ENCODE peak calls at places on chromosomes 4 and X, in eight cellular contexts. V, F, R, K, C, M, P and A are unnamed samples.

GRCh38 chr4:130722370-130722769 is 1626.4 kb downstream of the C4orf33 start:
- DNase-seq in M (no peak), F (no peak), V (no peak), K (no peak), P (no peak), R (no peak), C (no peak), A (no peak)

GRCh38 chr4:76984788-76985211 is 35.2 kb downstream of the SEPTIN11 start:
- DNase-seq in K (no peak), C (no peak), M (no peak), P (no peak), F (no peak), R (peak), V (no peak), A (no peak)

GRCh38 chr4:128718793-128719192 is 90.7 kb upstream of the JADE1 start:
- DNase-seq in V (no peak), F (no peak), C (no peak), R (no peak), P (no peak), K (no peak), M (no peak), A (no peak)

GRCh38 chr4:67134616-67135015 is 410.7 kb downstream of the CENPC start:
- DNase-seq in M (no peak), K (no peak), R (no peak), F (no peak), P (no peak), C (no peak), V (no peak), A (no peak)

GRCh38 chr4:93396274-93396673 is 432.3 kb upstream of the ATOH1 start:
- DNase-seq in M (no peak), R (no peak), V (no peak), F (no peak), K (no peak), P (no peak), C (no peak), A (no peak)

GRCh38 chr4:145281946-145282345 is 101.6 kb upstream of the OTUD4 start:
- DNase-seq in F (no peak), P (no peak), K (no peak), C (no peak), V (no peak), R (no peak), M (no peak), A (no peak)

GRCh38 chr4:53089940-53090729 is 228.0 kb downstream of the RASL11B start:
- DNase-seq in K (no peak), M (no peak), R (no peak), C (no peak), V (no peak), F (no peak), P (no peak), A (no peak)

GRCh38 chr4:139934336-139934735 is 219.6 kb downstream of the MAML3 start:
- DNase-seq in K (no peak), M (no peak), F (no peak), V (no peak), R (no peak), P (no peak), C (no peak), A (peak)

GRCh38 chr4:7067147-7067522 is 729 bp downstream of the GRPEL1 start:
- DNase-seq in V (peak), P (peak), F (no peak), M (no peak), R (peak), C (no peak), K (no peak), A (no peak)

GRCh38 chr4:144399927-144400326 is 246.0 kb upstream of the HHIP start:
- DNase-seq in K (no peak), V (no peak), M (no peak), C (no peak), P (no peak), F (no peak), R (peak), A (peak)

GRCh38 chrX:70262952-70263567 is 3.1 kb upstream of the P2RY4 start:
- DNase-seq in V (peak), F (no peak), K (no peak), M (peak), C (no peak), P (no peak), R (no peak), A (peak)

GRCh38 chr4:59612235-59612634 is 1587.9 kb upstream of the ADGRL3 start:
- DNase-seq in R (no peak), V (no peak), C (no peak), K (no peak), P (no peak), M (no peak), F (no peak), A (no peak)